ENCODE peak calls at places on chromosome 10, in six cellular contexts. N, J, G, W, F and Z are unnamed samples.

GRCh38 chr10:7945025-7945424 is 109.5 kb upstream of the GATA3 start:
- DNase-seq in N (no peak), J (no peak), G (no peak), W (no peak), F (no peak), Z (no peak)

GRCh38 chr10:78744521-78745090 is 324.2 kb upstream of the ZMIZ1 start:
- DNase-seq in N (no peak), J (no peak), G (no peak), W (no peak), F (no peak), Z (no peak)

GRCh38 chr10:84258034-84258695 is 13.3 kb downstream of the RGR start:
- DNase-seq in N (no peak), J (no peak), G (no peak), W (no peak), F (no peak), Z (no peak)

GRCh38 chr10:55803055-55803454 is 558.0 kb downstream of the ZWINT start:
- DNase-seq in N (no peak), J (no peak), G (no peak), W (no peak), F (no peak), Z (no peak)

GRCh38 chr10:28331821-28332220 is 29.0 kb upstream of the MPP7 start:
- DNase-seq in N (no peak), J (no peak), G (peak), W (no peak), F (no peak), Z (no peak)

GRCh38 chr10:60336901-60337630 is 52.6 kb downstream of the ANK3 start:
- DNase-seq in N (no peak), J (no peak), G (no peak), W (no peak), F (no peak), Z (no peak)

GRCh38 chr10:97210576-97210975 is 24.8 kb upstream of the SLIT1 start:
- DNase-seq in N (no peak), J (peak), G (peak), W (peak), F (peak), Z (peak)

GRCh38 chr10:84352251-84352842 is 24.0 kb downstream of the CCSER2 start:
- DNase-seq in N (no peak), J (peak), G (no peak), W (peak), F (peak), Z (no peak)